ENCODE peak calls at places on chromosomes 16 and 17, in ten cellular contexts. H, N, E, J, W, R, U, M, P and A are unnamed samples.

GRCh38 chr16:88023366-88023765 is 72.1 kb downstream of the BANP start:
- DNase-seq in N (no peak), P (no peak), W (no peak), E (no peak), M (no peak), H (no peak), R (no peak), J (no peak), U (no peak), A (no peak)

GRCh38 chr17:81869221-81870154 is 1.6 kb downstream of the ARHGDIA start:
- DNase-seq in E (peak; percentile 31), P (no peak), R (no peak), J (no peak), M (peak; percentile 86), U (no peak), W (no peak), H (no peak), N (no peak), A (no peak)

GRCh38 chr16:57966133-57966805 is 4.7 kb downstream of the CNGB1 start:
- DNase-seq in W (no peak), E (peak; percentile 37), P (no peak), H (no peak), R (no peak), M (no peak), J (no peak), U (no peak), N (no peak), A (no peak)

GRCh38 chr17:79791354-79792123 is 5.3 kb downstream of the CBX8 start:
- DNase-seq in E (no peak), J (no peak), P (no peak), R (no peak), H (no peak), U (no peak), N (no peak), M (no peak), W (no peak), A (no peak)

GRCh38 chr16:30622455-30623032 is 12.4 kb upstream of the ZNF689 start:
- DNase-seq in J (no peak), W (no peak), M (no peak), E (no peak), U (no peak), R (no peak), P (no peak), H (no peak), N (no peak), A (no peak)

GRCh38 chr16:67399218-67399733 is 6.0 kb upstream of the TPPP3 start:
- DNase-seq in J (peak; percentile 29), H (no peak), M (peak; percentile 88), E (no peak), U (no peak), W (peak; percentile 75), P (no peak), N (no peak), R (no peak), A (peak; percentile 14)

GRCh38 chr17:36470499-36470898 is 16.0 kb upstream of the ZNHIT3 start:
- DNase-seq in W (no peak), E (no peak), J (no peak), M (no peak), N (no peak), R (no peak), U (no peak), P (no peak), H (no peak), A (no peak)

GRCh38 chr16:35404273-35404672 is 1944.9 kb downstream of the TP53TG3F start:
- DNase-seq in H (no peak), R (no peak), U (no peak), W (no peak), J (no peak), P (no peak), N (no peak), M (no peak), E (no peak), A (no peak)

GRCh38 chr17:43994272-43995149 is 9.9 kb upstream of the NAGS start:
- DNase-seq in N (peak; percentile 12), P (no peak), E (peak; percentile 47), M (peak; percentile 77), J (peak; percentile 66), W (peak; percentile 84), H (peak; percentile 63), R (no peak), U (no peak), A (peak; percentile 52)

GRCh38 chr17:64413505-64413904 is 22.8 kb upstream of the PECAM1 start:
- DNase-seq in E (no peak), M (peak; percentile 51), W (no peak), H (no peak), J (no peak), N (no peak), P (no peak), R (no peak), U (no peak), A (no peak)

GRCh38 chr17:67211742-67212141 is 33.3 kb downstream of the HELZ start:
- DNase-seq in R (no peak), H (peak; percentile 30), U (no peak), J (no peak), N (no peak), E (peak; percentile 76), P (no peak), W (no peak), M (no peak), A (no peak)

GRCh38 chr17:67164298-67164697 is 80.7 kb downstream of the HELZ start:
- DNase-seq in H (no peak), U (no peak), J (no peak), N (no peak), P (no peak), W (no peak), M (no peak), E (no peak), R (no peak), A (no peak)

GRCh38 chr16:1997591-1998359 is 8.0 kb downstream of the SYNGR3 start:
- DNase-seq in U (no peak), P (no peak), N (no peak), J (no peak), W (no peak), H (no peak), M (no peak), R (no peak), E (peak; percentile 84), A (no peak)

GRCh38 chr16:53950677-53951076 is 246.7 kb downstream of the FTO start:
- DNase-seq in J (no peak), R (no peak), P (no peak), N (no peak), M (no peak), E (no peak), U (no peak), H (no peak), W (no peak), A (no peak)

GRCh38 chr17:33292981-33293867 is at the start of gene ASIC2:
- DNase-seq in E (no peak), P (no peak), W (no peak), M (no peak), H (peak; percentile 53), N (no peak), J (no peak), R (no peak), U (no peak), A (no peak)

GRCh38 chr17:73192219-73192893 is 499 bp upstream of the COG1 start:
- DNase-seq in U (no peak), M (peak; percentile 87), J (peak; percentile 73), N (peak; percentile 10), P (no peak), R (no peak), H (peak; percentile 80), E (peak; percentile 74), W (peak; percentile 81), A (peak; percentile 62)

GRCh38 chr16:46970089-46970488 is 3.4 kb downstream of the DNAJA2 start:
- DNase-seq in U (no peak), N (no peak), M (no peak), H (no peak), W (no peak), J (no peak), R (no peak), P (no peak), E (no peak), A (no peak)

GRCh38 chr17:46026045-46026814 is 27.2 kb downstream of the STH start:
- DNase-seq in E (no peak), M (no peak), N (no peak), W (no peak), U (no peak), P (no peak), J (no peak), R (no peak), H (no peak), A (no peak)

GRCh38 chr16:15644306-15644961 is 1.5 kb upstream of the MARF1 start:
- DNase-seq in J (no peak), U (no peak), N (no peak), W (no peak), P (no peak), R (no peak), H (peak; percentile 83), M (no peak), E (peak; percentile 63), A (no peak)

GRCh38 chr17:70013911-70014310 is 61.1 kb upstream of the KCNJ16 start:
- DNase-seq in U (no peak), E (no peak), J (no peak), M (no peak), W (no peak), N (no peak), P (no peak), R (no peak), H (no peak), A (no peak)

GRCh38 chr17:56785396-56785795 is 48.3 kb downstream of the C17orf67 start:
- DNase-seq in H (peak; percentile 25), R (no peak), P (no peak), U (no peak), J (no peak), W (no peak), E (peak; percentile 46), N (no peak), M (no peak), A (no peak)

GRCh38 chr17:69300222-69300621 is 26.7 kb downstream of the ABCA5 start:
- DNase-seq in J (no peak), E (no peak), H (no peak), P (no peak), W (no peak), N (no peak), M (no peak), R (no peak), U (no peak), A (no peak)

GRCh38 chr17:28675980-28676379 is 14.0 kb downstream of the SUPT6H start:
- DNase-seq in N (no peak), E (no peak), R (no peak), U (no peak), J (no peak), M (no peak), H (peak; percentile 49), P (no peak), W (no peak), A (no peak)

GRCh38 chr17:2192367-2193028 is 111.1 kb downstream of the SMG6 start:
- DNase-seq in N (no peak), U (peak; percentile 95), E (peak; percentile 98), P (no peak), W (no peak), H (peak; percentile 68), R (no peak), J (peak; percentile 36), M (peak; percentile 11), A (peak; percentile 44)

GRCh38 chr17:13941781-13942180 is 127.5 kb upstream of the COX10 start:
- DNase-seq in E (no peak), H (no peak), M (no peak), J (no peak), P (no peak), W (no peak), N (no peak), U (no peak), R (no peak), A (no peak)

GRCh38 chr16:19588661-19589060 is 33.2 kb downstream of the VPS35L start:
- DNase-seq in H (no peak), J (no peak), M (no peak), R (no peak), N (no peak), P (no peak), U (no peak), W (no peak), E (peak; percentile 46), A (no peak)

GRCh38 chr16:75263963-75264445 is 12.6 kb upstream of the BCAR1 start:
- DNase-seq in M (no peak), R (no peak), W (no peak), J (no peak), N (no peak), E (no peak), H (no peak), P (no peak), U (no peak), A (no peak)

GRCh38 chr17:42153919-42154491 is 784 bp downstream of the RAB5C start:
- DNase-seq in R (no peak), P (no peak), U (no peak), M (no peak), W (no peak), E (peak; percentile 43), J (no peak), N (no peak), H (no peak), A (no peak)